ENCODE peak calls at places on chromosomes 1 and 21, in six cellular contexts. One of them, this sample, is unnamed.

GRCh38 chr1:84712288-84712874 is 22.1 kb upstream of the SSX2IP start:
- DNase-seq in SW480: no peak
- DNase-seq in GM20000: no peak
- DNase-seq in T-helper 9 cell: no peak
- DNase-seq in spleen: no peak
- DNase-seq in iPS-NIHi11: no peak
- DNase-seq in this sample: no peak

GRCh38 chr1:93692983-93693591 is 11.4 kb upstream of the BCAR3 start:
- DNase-seq in SW480: peak; percentile 88
- DNase-seq in GM20000: peak; percentile 57
- DNase-seq in T-helper 9 cell: no peak
- DNase-seq in spleen: no peak
- DNase-seq in iPS-NIHi11: no peak
- DNase-seq in this sample: peak; percentile 48

GRCh38 chr21:42097860-42098259 is 26.7 kb downstream of the UMODL1 start:
- DNase-seq in SW480: peak; percentile 95
- DNase-seq in GM20000: no peak
- DNase-seq in T-helper 9 cell: no peak
- DNase-seq in spleen: peak; percentile 64
- DNase-seq in iPS-NIHi11: peak; percentile 53
- DNase-seq in this sample: peak; percentile 97

GRCh38 chr1:100868364-100868995 is 26.2 kb downstream of the EXTL2 start:
- DNase-seq in SW480: peak; percentile 47
- DNase-seq in GM20000: no peak
- DNase-seq in T-helper 9 cell: no peak
- DNase-seq in spleen: no peak
- DNase-seq in iPS-NIHi11: no peak
- DNase-seq in this sample: peak; percentile 75

GRCh38 chr1:87473203-87473661 is 144.6 kb downstream of the LMO4 start:
- DNase-seq in SW480: peak; percentile 6
- DNase-seq in GM20000: no peak
- DNase-seq in T-helper 9 cell: no peak
- DNase-seq in spleen: no peak
- DNase-seq in iPS-NIHi11: no peak
- DNase-seq in this sample: no peak

GRCh38 chr1:29362116-29362515 is 125.8 kb downstream of the PTPRU start:
- DNase-seq in SW480: no peak
- DNase-seq in GM20000: no peak
- DNase-seq in T-helper 9 cell: no peak
- DNase-seq in spleen: no peak
- DNase-seq in iPS-NIHi11: no peak
- DNase-seq in this sample: no peak

GRCh38 chr1:68516066-68516465 is 19.2 kb upstream of the DEPDC1 start:
- DNase-seq in SW480: no peak
- DNase-seq in GM20000: no peak
- DNase-seq in T-helper 9 cell: no peak
- DNase-seq in spleen: no peak
- DNase-seq in iPS-NIHi11: no peak
- DNase-seq in this sample: no peak

GRCh38 chr21:26432410-26432809 is 140.7 kb downstream of the CYYR1 start:
- DNase-seq in SW480: no peak
- DNase-seq in GM20000: no peak
- DNase-seq in T-helper 9 cell: no peak
- DNase-seq in spleen: no peak
- DNase-seq in iPS-NIHi11: no peak
- DNase-seq in this sample: no peak

GRCh38 chr1:119828266-119828665 is 17.0 kb upstream of the REG4 start:
- DNase-seq in SW480: no peak
- DNase-seq in GM20000: no peak
- DNase-seq in T-helper 9 cell: no peak
- DNase-seq in spleen: no peak
- DNase-seq in iPS-NIHi11: no peak
- DNase-seq in this sample: no peak

GRCh38 chr1:10733967-10734366 is 62.5 kb downstream of the CASZ1 start:
- DNase-seq in SW480: no peak
- DNase-seq in GM20000: peak; percentile 86
- DNase-seq in T-helper 9 cell: no peak
- DNase-seq in spleen: no peak
- DNase-seq in iPS-NIHi11: peak; percentile 62
- DNase-seq in this sample: no peak

GRCh38 chr21:35390013-35390776 is 341.1 kb upstream of the RUNX1 start:
- DNase-seq in SW480: no peak
- DNase-seq in GM20000: no peak
- DNase-seq in T-helper 9 cell: no peak
- DNase-seq in spleen: no peak
- DNase-seq in iPS-NIHi11: no peak
- DNase-seq in this sample: peak; percentile 57

GRCh38 chr1:181179980-181180964 is 91.8 kb downstream of the IER5 start:
- DNase-seq in SW480: peak; percentile 46
- DNase-seq in GM20000: peak; percentile 53
- DNase-seq in T-helper 9 cell: no peak
- DNase-seq in spleen: no peak
- DNase-seq in iPS-NIHi11: peak; percentile 74
- DNase-seq in this sample: peak; percentile 47

This sample was measured in DMS53.